ENCODE peak calls at places on chromosomes 16 and 17, in five cellular contexts. One of them, this sample, is unnamed.

GRCh38 chr17:17971431-17972125 is 622 bp downstream of the TOM1L2 start:
- DNase-seq in lower lobe of right lung: peak; percentile 77
- DNase-seq in hypothalamus: no peak
- DNase-seq in kidney tubule cell: no peak
- DNase-seq in fibroblast of mammary gland: no peak
- DNase-seq in this sample: no peak

GRCh38 chr16:17166095-17166494 is 304.7 kb downstream of the XYLT1 start:
- DNase-seq in hypothalamus: no peak
- DNase-seq in kidney tubule cell: no peak
- DNase-seq in fibroblast of mammary gland: peak; percentile 11
- DNase-seq in lower lobe of right lung: no peak
- DNase-seq in this sample: no peak

GRCh38 chr17:52276609-52277008 is 118.1 kb upstream of the CA10 start:
- DNase-seq in hypothalamus: no peak
- DNase-seq in fibroblast of mammary gland: no peak
- DNase-seq in lower lobe of right lung: no peak
- DNase-seq in kidney tubule cell: no peak
- DNase-seq in this sample: no peak

GRCh38 chr16:2385441-2385840 is 43.8 kb upstream of the CCNF start:
- DNase-seq in kidney tubule cell: peak; percentile 81
- DNase-seq in lower lobe of right lung: no peak
- DNase-seq in hypothalamus: no peak
- DNase-seq in fibroblast of mammary gland: no peak
- DNase-seq in this sample: no peak

GRCh38 chr17:17789410-17789809 is 47.4 kb downstream of the SREBF1 start:
- DNase-seq in fibroblast of mammary gland: no peak
- DNase-seq in kidney tubule cell: no peak
- DNase-seq in lower lobe of right lung: no peak
- DNase-seq in hypothalamus: no peak
- DNase-seq in this sample: no peak

GRCh38 chr17:30278032-30278431 is 13.7 kb downstream of the BLMH start:
- DNase-seq in kidney tubule cell: peak; percentile 33
- DNase-seq in hypothalamus: no peak
- DNase-seq in lower lobe of right lung: no peak
- DNase-seq in fibroblast of mammary gland: peak; percentile 40
- DNase-seq in this sample: no peak

GRCh38 chr16:8712589-8713361 is 38.4 kb downstream of the ABAT start:
- DNase-seq in hypothalamus: no peak
- DNase-seq in fibroblast of mammary gland: no peak
- DNase-seq in kidney tubule cell: no peak
- DNase-seq in lower lobe of right lung: no peak
- DNase-seq in this sample: no peak

GRCh38 chr17:79019631-79020584 is 4.1 kb upstream of the C1QTNF1 start:
- DNase-seq in lower lobe of right lung: no peak
- DNase-seq in fibroblast of mammary gland: peak; percentile 87
- DNase-seq in kidney tubule cell: peak; percentile 73
- DNase-seq in hypothalamus: no peak
- DNase-seq in this sample: peak; percentile 86

GRCh38 chr16:6149031-6149430 is 1051.4 kb upstream of the EEF2KMT start:
- DNase-seq in kidney tubule cell: no peak
- DNase-seq in hypothalamus: no peak
- DNase-seq in fibroblast of mammary gland: no peak
- DNase-seq in lower lobe of right lung: no peak
- DNase-seq in this sample: no peak